ENCODE peak calls at places on chromosomes 2 and 18, in nine cellular contexts. W is transverse colon, Z is mucosa of descending colon, D is cardiac fibroblast, B is lower leg skin, F is fibroblast of villous mesenchyme, O is Calu3, X is RWPE1, J is AG04450. L is an unnamed sample.

GRCh38 chr2:17518212-17519154 is at the start of gene RAD51AP2:
- DNase-seq in D (peak), W (peak), Z (peak), J (peak), X (peak), O (peak), B (peak), F (peak), L (peak)

GRCh38 chr2:227939271-227940027 is 68.0 kb downstream of the DAW1 start:
- DNase-seq in X (peak), B (no peak), J (no peak), D (peak), W (no peak), O (peak), F (peak), Z (no peak), L (peak)

GRCh38 chr2:55364189-55365055 is 55.2 kb downstream of the CCDC88A start:
- DNase-seq in O (peak), D (peak), F (peak), Z (no peak), J (peak), B (peak), W (no peak), X (peak), L (no peak)

GRCh38 chr18:11497585-11497984 is 111.8 kb upstream of the SLC35G4 start:
- DNase-seq in Z (no peak), F (peak), D (peak), O (no peak), W (no peak), B (no peak), X (no peak), J (no peak), L (peak)

GRCh38 chr18:34965108-34965507 is 76.1 kb upstream of the MAPRE2 start:
- DNase-seq in J (no peak), W (no peak), F (no peak), Z (no peak), X (no peak), D (no peak), B (no peak), O (no peak), L (no peak)

GRCh38 chr2:33210626-33211025 is 263.9 kb downstream of the LTBP1 start:
- DNase-seq in F (peak), W (no peak), Z (no peak), D (peak), B (no peak), X (peak), J (peak), O (peak), L (no peak)

GRCh38 chr18:74994502-74995403 is 214.2 kb downstream of the PTGR3 start:
- DNase-seq in X (peak), Z (peak), D (peak), F (peak), J (no peak), O (peak), B (no peak), W (peak), L (peak)

GRCh38 chr18:8040021-8040420 is 472.9 kb downstream of the PTPRM start:
- DNase-seq in W (no peak), B (no peak), Z (no peak), O (no peak), X (no peak), J (no peak), D (no peak), F (no peak), L (no peak)

GRCh38 chr2:217610411-217610814 is 392.4 kb downstream of the TNS1 start:
- DNase-seq in X (no peak), B (no peak), W (no peak), Z (no peak), J (no peak), F (no peak), O (peak), D (no peak), L (no peak)

GRCh38 chr18:37783771-37784170 is 218.2 kb upstream of the CELF4 start:
- DNase-seq in B (no peak), W (no peak), O (no peak), Z (no peak), X (no peak), D (no peak), J (no peak), F (no peak), L (no peak)

GRCh38 chr2:209960676-209961630 is 41.5 kb upstream of the RPE start:
- DNase-seq in X (peak), Z (no peak), W (peak), D (peak), J (no peak), F (peak), B (no peak), O (peak), L (peak)

GRCh38 chr2:232635820-232636219 is 2.4 kb downstream of the EFHD1 start:
- DNase-seq in W (no peak), D (no peak), X (no peak), O (no peak), F (no peak), B (no peak), J (no peak), Z (no peak), L (no peak)

GRCh38 chr2:117257369-117257768 is 557.1 kb upstream of the DDX18 start:
- DNase-seq in Z (no peak), B (no peak), O (no peak), D (no peak), X (no peak), J (no peak), W (no peak), F (no peak), L (no peak)

GRCh38 chr2:99940963-99941362 is 201.4 kb downstream of the AFF3 start:
- DNase-seq in O (no peak), X (no peak), F (peak), W (no peak), Z (no peak), J (no peak), B (no peak), D (peak), L (no peak)

GRCh38 chr2:222945887-222946286 is 85.1 kb downstream of the ACSL3 start:
- DNase-seq in W (no peak), B (no peak), J (no peak), X (no peak), F (no peak), D (no peak), Z (no peak), O (no peak), L (no peak)

GRCh38 chr2:55231546-55232083 is 478 bp downstream of the CLHC1 start:
- DNase-seq in W (no peak), J (no peak), O (no peak), B (no peak), D (peak), F (peak), X (no peak), Z (no peak), L (peak)

GRCh38 chr2:100752628-100753333 is 67.2 kb upstream of the NPAS2 start:
- DNase-seq in X (peak), D (peak), F (peak), W (no peak), O (no peak), B (no peak), Z (no peak), J (no peak), L (no peak)

GRCh38 chr2:113240150-113240914 is 38.4 kb downstream of the PAX8 start:
- DNase-seq in J (peak), X (peak), Z (peak), F (peak), B (peak), W (peak), O (peak), D (peak), L (no peak)

GRCh38 chr2:53289309-53290006 is 478.1 kb upstream of the CHAC2 start:
- DNase-seq in D (no peak), W (no peak), O (no peak), Z (no peak), B (no peak), X (peak), J (no peak), F (no peak), L (no peak)

GRCh38 chr2:61460168-61460567 is 10.7 kb downstream of the USP34 start:
- DNase-seq in Z (no peak), F (peak), D (peak), J (peak), W (no peak), B (no peak), X (peak), O (no peak), L (no peak)

GRCh38 chr2:149223472-149224062 is 106.8 kb upstream of the LYPD6 start:
- DNase-seq in Z (no peak), X (no peak), B (no peak), F (no peak), W (no peak), O (no peak), D (no peak), J (no peak), L (no peak)

GRCh38 chr2:96548558-96549465 is 12.3 kb downstream of the ARID5A start:
- DNase-seq in O (no peak), Z (peak), D (no peak), J (no peak), W (no peak), X (no peak), B (no peak), F (no peak), L (no peak)

GRCh38 chr2:96546797-96547196 is 10.2 kb downstream of the ARID5A start:
- DNase-seq in J (no peak), W (no peak), X (no peak), O (no peak), D (no peak), B (no peak), F (no peak), Z (no peak), L (no peak)

GRCh38 chr2:96546321-96546720 is 9.8 kb downstream of the ARID5A start:
- DNase-seq in Z (peak), O (no peak), F (no peak), J (no peak), X (no peak), W (no peak), B (no peak), D (no peak), L (no peak)

GRCh38 chr2:96547751-96548161 is 11.2 kb downstream of the ARID5A start:
- DNase-seq in B (no peak), D (no peak), J (no peak), O (no peak), X (no peak), Z (peak), F (peak), W (peak), L (no peak)

GRCh38 chr2:96547203-96547641 is 10.7 kb downstream of the ARID5A start:
- DNase-seq in F (no peak), B (no peak), D (no peak), X (no peak), O (no peak), W (no peak), J (no peak), Z (peak), L (no peak)
- TF ChIP-seq CTCF in F (no peak), B (no peak), D (no peak), X (no peak), O (no peak), W (no peak), J (no peak), Z (no peak), L (no peak)

GRCh38 chr2:69159988-69160387 is 147.0 kb downstream of the ANTXR1 start:
- DNase-seq in F (no peak), X (peak), D (no peak), O (no peak), J (no peak), B (no peak), W (peak), Z (no peak), L (no peak)
- TF ChIP-seq CTCF in F (no peak), X (peak), D (no peak), O (no peak), J (no peak), B (no peak), W (peak), Z (no peak), L (no peak)

GRCh38 chr2:37026050-37026449 is 58.1 kb downstream of the HEATR5B start:
- DNase-seq in D (peak), J (no peak), O (no peak), X (peak), W (no peak), F (peak), B (no peak), Z (no peak), L (no peak)
- TF ChIP-seq CTCF in D (peak), J (no peak), O (no peak), X (no peak), W (no peak), F (peak), B (no peak), Z (no peak), L (no peak)

GRCh38 chr2:120958623-120959366 is 223.1 kb downstream of the GLI2 start:
- DNase-seq in J (no peak), X (no peak), B (no peak), Z (no peak), W (no peak), D (peak), O (no peak), F (peak), L (peak)
- TF ChIP-seq CTCF in J (peak), X (no peak), B (no peak), Z (no peak), W (no peak), D (peak), O (no peak), F (peak), L (peak)

GRCh38 chr18:24964213-24964612 is 387.8 kb downstream of the ZNF521 start:
- DNase-seq in F (no peak), B (no peak), X (no peak), W (peak), O (no peak), D (no peak), J (no peak), Z (no peak), L (no peak)

GRCh38 chr18:24972577-24972976 is 379.4 kb downstream of the ZNF521 start:
- DNase-seq in B (no peak), J (no peak), F (no peak), Z (no peak), O (no peak), D (no peak), X (no peak), W (no peak), L (no peak)

GRCh38 chr18:24968233-24968775 is 383.7 kb downstream of the ZNF521 start:
- DNase-seq in O (no peak), W (no peak), X (no peak), D (no peak), Z (no peak), F (no peak), B (no peak), J (no peak), L (no peak)
- TF ChIP-seq CTCF in O (no peak), W (no peak), X (no peak), D (no peak), Z (no peak), F (no peak), B (no peak), J (no peak), L (no peak)

GRCh38 chr18:56036673-56037072 is 448.7 kb upstream of the TCF4 start:
- DNase-seq in F (peak), Z (no peak), O (no peak), D (peak), J (peak), W (no peak), X (no peak), B (no peak), L (no peak)
- TF ChIP-seq CTCF in F (no peak), Z (no peak), O (no peak), D (no peak), J (no peak), W (no peak), X (no peak), B (no peak), L (no peak)

GRCh38 chr2:178418426-178418825 is 32.5 kb downstream of the PRKRA start:
- DNase-seq in B (no peak), Z (no peak), X (no peak), O (no peak), D (peak), J (peak), W (no peak), F (peak), L (no peak)

GRCh38 chr2:178425255-178425827 is 25.6 kb downstream of the PRKRA start:
- DNase-seq in Z (no peak), D (no peak), O (no peak), B (no peak), W (no peak), X (no peak), J (no peak), F (no peak), L (no peak)

GRCh38 chr2:178420463-178420990 is 30.4 kb downstream of the PRKRA start:
- DNase-seq in W (no peak), Z (no peak), O (no peak), B (no peak), X (no peak), F (no peak), D (no peak), J (no peak), L (no peak)

GRCh38 chr2:178419123-178419522 is 31.9 kb downstream of the PRKRA start:
- DNase-seq in F (peak), W (no peak), Z (no peak), B (no peak), D (peak), J (peak), O (no peak), X (peak), L (no peak)

DNA sequence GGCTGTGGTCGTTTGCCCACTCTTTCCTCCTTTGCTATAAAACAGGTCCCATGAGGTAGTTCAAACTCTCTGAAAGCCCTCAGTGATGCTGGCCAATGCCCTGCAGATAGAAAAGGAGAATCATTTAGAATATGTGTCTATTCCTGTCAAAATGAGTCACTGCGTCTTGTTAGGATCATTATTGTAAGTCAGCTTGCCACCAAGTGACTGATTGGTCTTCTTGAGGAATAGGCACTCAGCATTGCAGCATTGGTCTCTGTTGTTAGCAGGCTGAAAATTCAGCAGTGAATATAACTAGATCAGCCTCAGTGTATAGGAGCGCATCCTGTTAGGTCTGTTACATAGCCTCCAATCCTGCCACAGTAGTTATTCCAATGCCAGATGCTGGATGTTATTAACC is 28.9 kb downstream of the PRKRA start:
- DNase-seq in O (no peak), Z (no peak), J (no peak), F (no peak), X (no peak), B (no peak), D (no peak), W (no peak), L (no peak)
- TF ChIP-seq CTCF in O (no peak), Z (no peak), J (no peak), F (no peak), X (no peak), B (no peak), D (no peak), W (no peak), L (no peak)

GRCh38 chr2:118557016-118557415 is 290.4 kb downstream of the EN1 start:
- DNase-seq in F (no peak), X (no peak), Z (no peak), D (no peak), J (no peak), O (no peak), B (no peak), W (no peak), L (no peak)

GRCh38 chr2:118557791-118558190 is 289.7 kb downstream of the EN1 start:
- DNase-seq in X (no peak), O (no peak), F (no peak), Z (no peak), J (no peak), D (no peak), B (no peak), W (no peak), L (no peak)

DNA sequence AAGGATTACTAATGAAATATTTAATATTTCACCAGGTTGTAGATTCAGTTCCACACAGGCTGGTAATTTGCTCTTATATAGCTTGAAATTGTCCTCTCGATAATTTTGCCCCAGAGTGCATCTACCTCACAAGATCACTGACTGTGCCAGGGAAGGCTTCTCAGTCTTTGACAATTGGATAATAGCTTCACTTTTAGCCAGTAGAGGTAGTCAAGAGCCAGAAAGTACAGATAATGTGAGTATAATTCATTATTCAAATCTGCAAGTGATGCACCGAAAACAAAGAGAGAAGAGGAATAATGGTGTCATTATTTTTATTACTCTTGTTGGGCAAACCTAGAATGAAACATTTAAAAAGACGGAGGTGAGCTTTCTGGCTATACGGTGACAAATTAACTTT is 292.8 kb downstream of the EN1 start:
- DNase-seq in W (no peak), O (no peak), Z (no peak), D (peak), F (no peak), B (no peak), J (no peak), X (peak), L (no peak)
- TF ChIP-seq CTCF in W (no peak), O (no peak), Z (no peak), D (peak), F (no peak), B (no peak), J (peak), X (no peak), L (no peak)

DNA sequence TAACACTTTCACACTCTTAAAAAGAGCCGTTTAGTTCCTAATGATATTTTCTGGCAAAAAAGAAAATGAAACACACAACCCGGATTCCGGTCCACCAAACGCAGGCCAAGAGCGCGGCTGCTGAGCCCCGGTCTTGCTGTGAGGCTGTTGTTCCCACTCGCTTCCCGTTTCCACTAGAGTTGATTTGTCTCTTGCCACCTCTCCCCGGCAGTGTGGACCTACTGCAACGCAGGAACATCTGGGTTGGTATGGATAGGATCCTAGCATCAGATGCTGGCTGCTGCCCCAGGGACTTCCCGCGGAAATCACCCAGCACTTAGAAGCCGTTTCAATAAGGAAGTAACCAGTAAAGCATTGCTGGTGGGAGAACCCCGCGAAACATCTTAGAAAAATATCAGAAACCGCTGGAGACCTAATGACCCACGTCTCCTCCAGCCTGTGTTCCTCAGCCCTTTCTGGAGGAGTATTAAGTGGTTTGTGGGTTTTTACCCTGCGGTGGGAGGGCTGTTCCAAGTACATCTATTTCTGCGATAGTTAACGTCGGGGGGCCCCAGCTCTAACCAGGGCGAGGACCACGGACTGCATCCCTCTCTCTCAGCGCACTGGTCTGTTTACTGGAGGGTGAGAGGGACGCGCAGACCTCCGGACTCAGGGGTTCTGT is 928 bp downstream of the DOCK10 start:
- DNase-seq in B (peak), O (peak), Z (peak), D (peak), X (peak), F (peak), J (no peak), W (peak), L (peak)
- TF ChIP-seq CTCF in B (no peak), O (no peak), Z (no peak), D (no peak), X (no peak), F (no peak), J (no peak), W (no peak), L (no peak)

GRCh38 chr2:47015206-47015605 is 99.6 kb upstream of the MCFD2 start:
- DNase-seq in X (peak), J (no peak), D (no peak), W (no peak), Z (no peak), B (no peak), O (peak), F (peak), L (no peak)
- TF ChIP-seq CTCF in X (no peak), J (no peak), D (no peak), W (no peak), Z (no peak), B (no peak), O (no peak), F (peak), L (no peak)

L was measured in glutamatergic neuron.